ENCODE peak calls at places on chromosomes 13 and 19, in four cellular contexts. J is GM23338, O is BJ, X is heart right ventricle. D is an unnamed sample.

GRCh38 chr19:35642312-35642711 is 767 bp downstream of the ETV2 start:
- DNase-seq in O (no peak), X (no peak), J (peak), D (no peak)

GRCh38 chr19:16824658-16825311 is 4.4 kb upstream of the SIN3B start:
- DNase-seq in O (peak), J (no peak), X (no peak), D (no peak)

GRCh38 chr13:76527041-76527440 is 359.2 kb downstream of the KCTD12 start:
- DNase-seq in X (no peak), J (no peak), O (no peak), D (no peak)

GRCh38 chr19:8610041-8610927 is at the start of gene ADAMTS10:
- DNase-seq in X (no peak), J (peak), O (no peak), D (peak)

GRCh38 chr13:53250272-53250875 is 221.8 kb downstream of the OLFM4 start:
- DNase-seq in X (peak), J (peak), O (peak), D (peak)

GRCh38 chr19:34432797-34433196 is 4.6 kb downstream of the UBA2 start:
- DNase-seq in X (peak), O (no peak), J (peak), D (no peak)

GRCh38 chr19:44447864-44448674 is at the start of gene ZNF229:
- DNase-seq in X (peak), O (peak), J (peak), D (peak)

GRCh38 chr19:45782820-45783785 is 813 bp upstream of the DMPK start:
- DNase-seq in X (peak), J (no peak), O (peak), D (no peak)

GRCh38 chr13:26420282-26420960 is 137.1 kb upstream of the WASF3 start:
- DNase-seq in O (no peak), X (no peak), J (no peak), D (no peak)

GRCh38 chr13:39527961-39528720 is 74.9 kb downstream of the LHFPL6 start:
- DNase-seq in J (no peak), O (peak), X (no peak), D (no peak)

GRCh38 chr19:39411006-39411831 is 1.2 kb upstream of the PLEKHG2 start:
- DNase-seq in O (no peak), X (no peak), J (no peak), D (no peak)

GRCh38 chr19:1266818-1267440 is 2.2 kb upstream of the CIRBP start:
- DNase-seq in O (no peak), J (peak), X (peak), D (peak)

GRCh38 chr19:48637948-48638830 is 1.0 kb upstream of the DBP start:
- DNase-seq in O (peak), X (peak), J (peak), D (peak)

GRCh38 chr13:92303428-92303827 is 905.0 kb downstream of the GPC5 start:
- DNase-seq in O (no peak), X (no peak), J (no peak), D (no peak)

GRCh38 chr19:3366761-3367571 is 583 bp downstream of the NFIC start:
- DNase-seq in J (no peak), O (no peak), X (peak), D (peak)

GRCh38 chr13:82749551-82749950 is 1132.7 kb downstream of the SLITRK1 start:
- DNase-seq in X (no peak), O (no peak), J (no peak), D (no peak)

GRCh38 chr19:50500753-50501151 is 10.2 kb downstream of the JOSD2 start:
- DNase-seq in X (peak), J (no peak), O (no peak), D (no peak)

GRCh38 chr19:12766051-12766521 is 9.3 kb downstream of the HOOK2 start:
- DNase-seq in J (peak), X (peak), O (no peak), D (peak)

GRCh38 chr19:12782174-12782423 is 6.7 kb upstream of the HOOK2 start:
- DNase-seq in J (no peak), O (no peak), X (no peak), D (no peak)

GRCh38 chr19:17136026-17136425 is 60.4 kb downstream of the MYO9B start:
- DNase-seq in O (no peak), X (no peak), J (peak), D (no peak)

GRCh38 chr13:48682452-48682851 is 28.7 kb downstream of the CYSLTR2 start:
- DNase-seq in J (no peak), X (no peak), O (no peak), D (no peak)

GRCh38 chr19:835201-835810 is 5.5 kb upstream of the PRTN3 start:
- DNase-seq in J (no peak), X (no peak), O (no peak), D (no peak)

GRCh38 chr13:110716235-110716505 is 2.7 kb downstream of the ING1 start:
- DNase-seq in J (peak), X (no peak), O (no peak), D (no peak)

GRCh38 chr19:29658221-29658991 is 6.9 kb upstream of the PLEKHF1 start:
- DNase-seq in J (no peak), X (no peak), O (no peak), D (no peak)

GRCh38 chr13:96898212-96898611 is 96.1 kb downstream of the OXGR1 start:
- DNase-seq in X (no peak), O (peak), J (no peak), D (no peak)

GRCh38 chr19:2329162-2329505 is 650 bp downstream of the SPPL2B start:
- DNase-seq in J (no peak), O (no peak), X (no peak), D (no peak)

GRCh38 chr19:30691767-30692516 is 319.8 kb downstream of the ZNF536 start:
- DNase-seq in X (no peak), J (no peak), O (no peak), D (no peak)

GRCh38 chr19:50286443-50286842 is 42.7 kb downstream of the KCNC3 start:
- DNase-seq in J (no peak), X (no peak), O (no peak), D (no peak)

GRCh38 chr19:952049-952679 is 26.3 kb downstream of the ARID3A start:
- DNase-seq in O (no peak), X (no peak), J (no peak), D (no peak)

GRCh38 chr13:76380436-76381065 is 505.7 kb downstream of the KCTD12 start:
- DNase-seq in X (no peak), J (no peak), O (no peak), D (no peak)

GRCh38 chr13:83057119-83057518 is 825.2 kb downstream of the SLITRK1 start:
- DNase-seq in O (no peak), J (no peak), X (no peak), D (no peak)

GRCh38 chr13:30713133-30713532 is 22.2 kb upstream of the ALOX5AP start:
- DNase-seq in J (no peak), O (no peak), X (no peak), D (no peak)

GRCh38 chr13:110944121-110944967 is 29.5 kb upstream of the ANKRD10 start:
- DNase-seq in X (peak), J (peak), O (no peak), D (peak)

GRCh38 chr13:30173301-30173605 is 134.1 kb downstream of the KATNAL1 start:
- DNase-seq in X (no peak), J (peak), O (no peak), D (no peak)

GRCh38 chr19:16594131-16594586 is 21.9 kb upstream of the SLC35E1 start:
- DNase-seq in O (no peak), J (no peak), X (no peak), D (peak)

DNA sequence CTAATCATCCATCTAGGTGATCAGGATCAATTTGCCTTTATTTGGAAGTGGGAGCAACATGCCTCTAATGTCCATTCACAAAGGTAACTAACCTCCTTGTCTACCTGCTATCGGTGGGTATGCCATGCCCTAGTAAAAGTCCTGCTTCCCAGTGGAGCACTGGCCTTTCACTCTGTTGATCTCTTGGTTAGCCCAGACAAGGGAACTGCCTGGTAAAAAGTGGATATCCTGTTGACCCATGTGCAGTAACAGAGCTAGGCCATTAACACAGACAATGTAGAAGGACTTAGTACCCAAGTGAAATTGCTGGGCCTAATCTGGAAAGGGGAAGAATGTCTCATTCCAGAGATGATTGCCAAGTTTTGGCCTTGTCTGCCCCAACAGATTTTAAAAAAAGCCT is 171.5 kb upstream of the CSNK1A1L start:
- DNase-seq in J (no peak), X (no peak), O (no peak), D (no peak)
- TF ChIP-seq CTCF in J (no peak), X (no peak), O (no peak), D (no peak)

DNA sequence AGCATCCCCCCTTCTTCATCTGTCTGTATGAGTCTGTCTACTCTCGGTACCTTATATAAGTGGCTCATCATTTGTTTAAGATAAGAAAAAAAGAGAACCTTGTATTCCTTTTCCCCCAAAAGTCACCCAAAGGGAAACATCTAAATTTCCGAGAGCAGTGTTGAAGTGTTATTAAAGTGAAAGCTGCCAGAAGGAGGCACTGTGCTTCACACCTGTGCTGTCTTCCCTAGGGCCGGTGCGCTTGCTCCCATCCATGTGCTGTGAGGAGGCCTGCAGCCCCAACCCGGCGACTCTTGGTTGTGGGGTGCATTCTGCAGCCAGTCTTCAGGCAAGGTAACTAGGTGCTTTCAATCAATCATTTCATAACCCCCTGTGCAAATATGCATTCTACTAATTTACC is 97.5 kb downstream of the TNFRSF19 start:
- DNase-seq in O (no peak), J (peak), X (no peak), D (no peak)
- TF ChIP-seq CTCF in O (no peak), J (peak), X (no peak), D (peak)

GRCh38 chr13:109272595-109273325 is 513.6 kb downstream of the IRS2 start:
- DNase-seq in X (no peak), O (no peak), J (no peak), D (no peak)

GRCh38 chr13:109271061-109271460 is 515.3 kb downstream of the IRS2 start:
- DNase-seq in X (no peak), O (no peak), J (no peak), D (no peak)

GRCh38 chr13:109273326-109273751 is 513.0 kb downstream of the IRS2 start:
- DNase-seq in J (no peak), X (no peak), O (no peak), D (no peak)

GRCh38 chr13:109271555-109271954 is 514.8 kb downstream of the IRS2 start:
- DNase-seq in J (no peak), O (no peak), X (no peak), D (no peak)

DNA sequence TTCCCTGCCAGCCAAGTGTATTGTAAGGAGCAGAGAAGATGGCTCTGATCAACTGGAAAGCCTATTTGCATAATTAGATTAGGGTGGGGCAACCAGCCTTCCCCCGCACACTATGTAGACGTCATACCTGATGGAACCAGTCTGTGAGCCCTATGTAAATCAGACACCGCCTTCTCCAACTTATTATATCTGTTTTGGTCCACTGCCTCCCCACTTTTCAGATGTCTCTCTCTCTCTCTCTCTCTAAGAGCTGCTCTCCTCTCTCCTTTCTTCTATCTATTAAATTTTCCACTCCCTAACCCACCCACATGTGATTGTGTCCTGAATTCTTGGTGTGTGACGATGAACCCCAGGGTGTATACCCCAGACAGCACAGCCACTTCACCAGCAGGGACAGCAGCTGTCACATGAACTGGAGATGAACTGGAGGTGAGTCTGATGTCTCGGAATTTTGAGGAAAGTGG is 514.4 kb downstream of the IRS2 start:
- DNase-seq in O (no peak), X (no peak), J (no peak), D (no peak)
- TF ChIP-seq CTCF in O (no peak), X (no peak), J (no peak), D (no peak)

GRCh38 chr13:89061821-89062220 is 1390.7 kb downstream of the SLITRK5 start:
- DNase-seq in O (no peak), J (no peak), X (no peak), D (no peak)

DNA sequence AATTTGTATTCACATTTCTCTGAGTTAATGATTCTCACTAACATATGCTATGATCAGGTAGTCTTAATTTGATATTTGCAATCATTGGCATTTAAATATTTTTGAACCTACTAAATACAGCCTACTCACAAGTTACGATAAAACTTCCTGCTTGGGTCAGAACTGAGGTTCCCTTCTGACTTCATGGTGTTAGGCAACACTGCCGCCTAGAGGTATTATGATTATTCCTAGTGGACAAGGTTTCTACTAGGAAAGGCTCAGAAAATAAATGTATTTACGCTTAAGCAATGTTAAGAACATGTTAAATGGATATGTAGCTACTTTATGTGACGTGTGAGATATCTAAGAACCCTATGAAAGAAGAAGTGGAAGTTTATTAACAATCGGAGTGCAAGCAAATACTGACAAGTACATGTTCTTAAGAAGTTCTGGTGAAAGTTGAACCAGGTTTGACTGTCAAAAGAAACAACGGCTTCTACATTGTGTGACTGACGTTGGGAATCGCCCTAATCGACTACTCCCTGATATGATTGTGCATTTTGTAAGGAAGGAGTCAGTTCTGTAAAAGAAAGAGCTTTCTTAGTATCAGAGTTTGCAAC is 1395.8 kb downstream of the SLITRK5 start:
- DNase-seq in O (no peak), J (peak), X (no peak), D (no peak)
- TF ChIP-seq CTCF in O (no peak), J (peak), X (peak), D (peak)

GRCh38 chr13:21203132-21203531 is 26.7 kb downstream of the MRPL57 start:
- DNase-seq in J (no peak), O (no peak), X (no peak), D (no peak)

GRCh38 chr13:21212138-21212775 is 35.8 kb downstream of the MRPL57 start:
- DNase-seq in O (no peak), J (no peak), X (no peak), D (no peak)

GRCh38 chr13:21208755-21209154 is 32.3 kb downstream of the MRPL57 start:
- DNase-seq in J (no peak), X (no peak), O (no peak), D (no peak)
- TF ChIP-seq CTCF in J (no peak), X (no peak), O (no peak), D (no peak)

GRCh38 chr13:87999791-88000190 is 328.6 kb downstream of the SLITRK5 start:
- DNase-seq in J (peak), X (no peak), O (no peak), D (no peak)

GRCh38 chr13:88000239-88000638 is 329.1 kb downstream of the SLITRK5 start:
- DNase-seq in J (no peak), X (no peak), O (no peak), D (no peak)

GRCh38 chr13:87999141-87999765 is 328.1 kb downstream of the SLITRK5 start:
- DNase-seq in O (peak), J (no peak), X (no peak), D (no peak)

GRCh38 chr13:88000787-88001186 is 329.6 kb downstream of the SLITRK5 start:
- DNase-seq in J (no peak), X (no peak), O (no peak), D (no peak)

DNA sequence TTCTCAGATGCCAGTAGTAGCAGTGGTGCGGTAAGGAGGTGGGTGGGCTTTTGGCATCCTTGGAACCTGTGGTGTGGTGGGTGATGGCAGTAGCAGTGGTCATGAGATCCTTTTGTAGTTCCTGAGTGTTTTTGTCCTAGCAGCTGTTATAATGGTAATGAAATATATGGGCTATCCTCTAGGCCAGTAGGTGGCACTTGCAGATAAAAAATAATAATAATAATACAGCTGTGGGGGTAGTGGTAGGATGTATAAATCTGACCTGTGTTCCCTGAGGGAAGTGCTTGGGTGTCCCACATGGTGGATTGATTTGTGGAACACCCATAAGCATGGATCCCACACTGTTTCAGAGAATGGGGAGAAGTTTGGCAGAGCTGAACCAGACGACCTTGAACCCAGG is 334.0 kb downstream of the SLITRK5 start:
- DNase-seq in O (no peak), X (no peak), J (no peak), D (no peak)
- TF ChIP-seq CTCF in O (no peak), X (no peak), J (no peak), D (no peak)

DNA sequence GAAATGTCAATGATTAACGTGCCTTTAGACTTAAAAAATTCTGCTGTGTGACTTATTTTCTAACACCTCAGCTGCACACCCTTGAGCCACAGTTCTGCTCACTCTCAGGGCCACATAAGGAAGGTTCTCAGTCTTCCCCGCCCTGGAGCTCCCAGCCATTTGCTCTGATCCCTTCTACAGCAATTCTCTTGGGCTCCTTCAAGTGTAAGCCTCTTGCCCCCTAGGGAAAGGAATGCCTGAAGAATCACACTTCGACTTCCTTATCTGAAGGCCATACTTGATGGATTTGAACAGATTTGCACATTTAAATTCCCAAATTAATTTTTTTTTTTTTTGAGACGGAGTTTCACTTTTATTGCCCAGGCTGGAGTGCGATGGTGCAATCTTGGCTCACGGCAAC is 44.2 kb downstream of the RASA3 start:
- DNase-seq in J (no peak), O (no peak), X (no peak), D (no peak)
- TF ChIP-seq CTCF in J (no peak), O (no peak), X (no peak), D (no peak)

GRCh38 chr13:99959538-99960230 is 11.9 kb downstream of the ZIC5 start:
- DNase-seq in J (peak), X (no peak), O (no peak), D (no peak)
- TF ChIP-seq CTCF in J (peak), X (no peak), O (no peak), D (peak)